ENCODE peak calls at places on chromosomes 12 and 14, in five cellular contexts. U is activated CD4-positive, alpha-beta T cell treated with anti-CD3 and anti-CD28 coated beads, Interleukin-2, amount 10 ng/mL, durations not matched to agents 7 days and 5 days; Y is COLO829; I is RCC 7860; V is non-pigmented ciliary epithelial cell. P is an unnamed sample.

GRCh38 chr12:100827901-100828520 is 33.4 kb downstream of the ANO4 start:
- DNase-seq in U (no peak), Y (peak), I (peak), V (no peak), P (peak)

GRCh38 chr12:95608252-95609033 is 57.2 kb upstream of the USP44 start:
- DNase-seq in U (no peak), Y (no peak), I (peak), V (no peak), P (peak)

GRCh38 chr14:31886161-31886835 is 190.8 kb upstream of the ARHGAP5 start:
- DNase-seq in U (no peak), Y (peak), I (no peak), V (no peak), P (no peak)

GRCh38 chr12:25794580-25794979 is 163.9 kb upstream of the RASSF8 start:
- DNase-seq in U (no peak), Y (peak), I (no peak), V (no peak), P (no peak)

GRCh38 chr12:11862794-11863193 is 207.9 kb upstream of the BCL2L14 start:
- DNase-seq in U (no peak), Y (peak), I (peak), V (peak), P (peak)

GRCh38 chr14:55819610-55820304 is 239.8 kb downstream of the KTN1 start:
- DNase-seq in U (no peak), Y (no peak), I (no peak), V (no peak), P (no peak)

GRCh38 chr12:79423560-79423959 is 267.2 kb downstream of the PAWR start:
- DNase-seq in U (no peak), Y (no peak), I (no peak), V (no peak), P (no peak)

GRCh38 chr12:111386891-111387290 is 18.0 kb upstream of the PHETA1 start:
- DNase-seq in U (no peak), Y (no peak), I (no peak), V (no peak), P (no peak)

GRCh38 chr12:121803861-121804416 is at the start of gene SETD1B:
- DNase-seq in U (peak), Y (no peak), I (peak), V (no peak), P (no peak)